ENCODE peak calls at places on chromosomes 7 and 10, in ten cellular contexts. M is tibial artery, O is SJSA1, J is right lobe of liver, Z is Karpas-422, E is HepG2, T is thyroid gland, Y is sigmoid colon, B is cardiac muscle cell, S is NT2/D1. N is an unnamed sample. For H3K4me1, the result is how much of the 10 kb centered on the place peaks cover.

GRCh38 chr10:14240253-14241189 is 90.2 kb downstream of the FRMD4A start:
- DNase-seq in M (no peak), O (no peak), J (no peak), Z (no peak), E (no peak), T (no peak), Y (no peak), B (peak), S (no peak), N (no peak)

GRCh38 chr7:46786995-46787394 is 794.9 kb downstream of the TNS3 start:
- DNase-seq in M (no peak), O (no peak), J (no peak), Z (no peak), E (no peak), T (no peak), Y (no peak), B (no peak), S (no peak), N (no peak)

GRCh38 chr10:115902596-115902995 is 370.4 kb downstream of the GFRA1 start:
- DNase-seq in M (no peak), O (no peak), J (no peak), Z (no peak), E (no peak), T (no peak), Y (no peak), B (no peak), S (no peak), N (no peak)

GRCh38 chr7:83414947-83415346 is 234.0 kb downstream of the SEMA3E start:
- DNase-seq in M (no peak), O (no peak), J (no peak), Z (no peak), E (no peak), T (no peak), Y (no peak), B (no peak), S (no peak), N (no peak)

GRCh38 chr10:13890617-13891541 is 304.1 kb downstream of the PRPF18 start:
- DNase-seq in M (peak), O (no peak), J (no peak), Z (no peak), E (no peak), T (no peak), Y (peak), B (peak), S (no peak), N (no peak)

GRCh38 chr7:15140431-15140830 is 237.9 kb upstream of the DGKB start:
- DNase-seq in M (no peak), O (no peak), J (no peak), Z (no peak), E (no peak), T (no peak), Y (no peak), B (no peak), S (no peak), N (no peak)

GRCh38 chr10:119859422-119860258 is 13.0 kb downstream of the MCMBP start:
- DNase-seq in M (no peak), O (peak), J (no peak), Z (peak), E (peak), T (no peak), Y (no peak), B (peak), S (no peak), N (no peak)

GRCh38 chr10:108323274-108323798 is 1158.8 kb upstream of the SORCS1 start:
- DNase-seq in M (no peak), O (no peak), J (no peak), Z (no peak), E (no peak), T (no peak), Y (no peak), B (no peak), S (no peak), N (no peak)

GRCh38 chr7:102220929-102221850 is 65.5 kb upstream of the SH2B2 start:
- DNase-seq in M (no peak), O (peak), J (no peak), Z (peak), E (no peak), T (no peak), Y (no peak), B (peak), S (no peak), N (no peak)

GRCh38 chr10:126227762-126228134 is 160.5 kb downstream of the ADAM12 start:
- DNase-seq in M (no peak), O (peak), J (no peak), Z (no peak), E (no peak), T (no peak), Y (no peak), B (no peak), S (no peak), N (no peak)

GRCh38 chr10:71459513-71459912 is 62.8 kb downstream of the CDH23 start:
- DNase-seq in M (no peak), O (no peak), J (no peak), Z (no peak), E (no peak), T (no peak), Y (no peak), B (no peak), S (no peak), N (no peak)

GRCh38 chr7:47458057-47458456 is 123.9 kb downstream of the TNS3 start:
- DNase-seq in M (peak), O (no peak), J (peak), Z (no peak), E (peak), T (peak), Y (no peak), B (peak), S (no peak), N (no peak)

GRCh38 chr7:131007439-131008330 is 273.7 kb upstream of the KLF14 start:
- DNase-seq in M (peak), O (peak), J (peak), Z (peak), E (peak), T (peak), Y (peak), B (peak), S (peak), N (peak)
- H3K4me1 ChIP-seq in M (under half), O (under half), J (half or more), Z (half or more), E (under half), T (half or more), Y (half or more), B (under half), S (under half), N (under half)

GRCh38 chr10:74076961-74077360 is 73.7 kb downstream of the AP3M1 start:
- DNase-seq in M (no peak), O (no peak), J (no peak), Z (no peak), E (no peak), T (no peak), Y (no peak), B (no peak), S (no peak), N (no peak)
- H3K4me1 ChIP-seq in M (half or more), O (half or more), J (under half), Z (half or more), E (under half), T (under half), Y (half or more), B (under half), S (under half), N (under half)

GRCh38 chr10:122386514-122386913 is 12.0 kb downstream of the PLEKHA1 start:
- DNase-seq in M (no peak), O (no peak), J (no peak), Z (no peak), E (no peak), T (no peak), Y (no peak), B (no peak), S (no peak), N (no peak)

GRCh38 chr10:122390271-122390670 is 15.8 kb downstream of the PLEKHA1 start:
- DNase-seq in M (no peak), O (no peak), J (no peak), Z (no peak), E (no peak), T (no peak), Y (no peak), B (no peak), S (no peak), N (no peak)

GRCh38 chr10:122387572-122387971 is 13.1 kb downstream of the PLEKHA1 start:
- DNase-seq in M (no peak), O (no peak), J (no peak), Z (no peak), E (no peak), T (no peak), Y (no peak), B (no peak), S (no peak), N (no peak)

GRCh38 chr10:122390679-122391078 is 16.2 kb downstream of the PLEKHA1 start:
- DNase-seq in M (no peak), O (no peak), J (no peak), Z (no peak), E (no peak), T (no peak), Y (no peak), B (no peak), S (no peak), N (no peak)

GRCh38 chr10:122388287-122388997 is 13.9 kb downstream of the PLEKHA1 start:
- DNase-seq in M (no peak), O (no peak), J (no peak), Z (no peak), E (no peak), T (no peak), Y (no peak), B (no peak), S (no peak), N (no peak)
- H3K4me1 ChIP-seq in M (under half), O (under half), J (half or more), Z (under half), E (half or more), T (under half), Y (under half), B (under half), S (under half), N (under half)

GRCh38 chr10:123994417-123995081 is 98.8 kb downstream of the CHST15 start:
- DNase-seq in M (peak), O (peak), J (peak), Z (peak), E (peak), T (peak), Y (peak), B (peak), S (peak), N (peak)
- H3K4me1 ChIP-seq in M (under half), O (under half), J (under half), Z (under half), E (under half), T (under half), Y (under half), B (under half), S (under half), N (under half)

DNA sequence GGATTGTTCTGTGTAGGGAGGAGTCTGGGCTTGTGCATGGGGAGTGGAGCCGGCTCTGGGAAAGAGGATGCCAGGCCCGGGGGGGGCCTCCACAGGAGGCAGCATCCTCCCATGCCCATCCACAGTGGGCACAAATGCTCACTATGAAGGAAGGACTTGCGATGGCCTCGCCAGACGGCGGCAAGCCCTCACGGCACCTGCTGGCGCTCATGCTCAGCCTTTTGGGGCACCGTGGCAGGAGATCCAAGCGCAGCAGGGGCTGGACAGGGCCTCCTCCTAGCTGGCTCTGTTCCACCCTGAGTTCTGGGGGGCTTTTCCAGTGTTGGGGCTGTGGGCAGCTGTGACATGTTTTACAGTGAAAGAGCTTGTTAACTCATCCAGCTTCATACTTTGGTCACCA is 15.2 kb downstream of the MDH2 start:
- DNase-seq in M (no peak), O (no peak), J (no peak), Z (no peak), E (no peak), T (no peak), Y (no peak), B (no peak), S (no peak), N (no peak)
- H3K4me1 ChIP-seq in M (under half), O (under half), J (under half), Z (under half), E (under half), T (under half), Y (under half), B (under half), S (under half), N (under half)

GRCh38 chr10:96585726-96586418 is 940 bp downstream of the TM9SF3 start:
- DNase-seq in M (no peak), O (no peak), J (no peak), Z (peak), E (no peak), T (no peak), Y (no peak), B (peak), S (no peak), N (no peak)
- H3K4me1 ChIP-seq in M (under half), O (under half), J (under half), Z (under half), E (half or more), T (under half), Y (half or more), B (under half), S (under half), N (under half)

DNA sequence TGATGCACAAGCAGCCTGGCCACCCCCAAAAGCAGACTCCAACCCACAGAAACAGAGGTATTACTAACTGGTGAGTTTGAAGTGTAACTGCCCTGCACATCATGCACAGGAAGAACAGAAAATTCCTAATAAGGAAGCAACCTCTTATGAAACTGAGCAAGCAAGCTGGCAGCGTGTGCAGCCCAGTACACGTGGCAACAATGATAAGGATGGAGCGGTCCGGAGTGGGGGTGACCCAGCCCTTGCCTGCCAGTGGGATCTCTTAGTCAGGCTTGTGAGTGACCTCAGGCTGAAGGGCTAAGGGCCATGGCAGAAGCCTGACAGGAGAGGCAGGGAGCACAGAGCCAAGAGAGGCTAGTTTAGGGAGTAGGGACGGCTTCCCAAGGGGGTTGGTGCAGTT is 22.1 kb upstream of the AOAH start:
- DNase-seq in M (no peak), O (no peak), J (peak), Z (no peak), E (no peak), T (no peak), Y (no peak), B (peak), S (no peak), N (peak)
- H3K4me1 ChIP-seq in M (under half), O (under half), J (under half), Z (under half), E (under half), T (under half), Y (under half), B (under half), S (under half), N (under half)

DNA sequence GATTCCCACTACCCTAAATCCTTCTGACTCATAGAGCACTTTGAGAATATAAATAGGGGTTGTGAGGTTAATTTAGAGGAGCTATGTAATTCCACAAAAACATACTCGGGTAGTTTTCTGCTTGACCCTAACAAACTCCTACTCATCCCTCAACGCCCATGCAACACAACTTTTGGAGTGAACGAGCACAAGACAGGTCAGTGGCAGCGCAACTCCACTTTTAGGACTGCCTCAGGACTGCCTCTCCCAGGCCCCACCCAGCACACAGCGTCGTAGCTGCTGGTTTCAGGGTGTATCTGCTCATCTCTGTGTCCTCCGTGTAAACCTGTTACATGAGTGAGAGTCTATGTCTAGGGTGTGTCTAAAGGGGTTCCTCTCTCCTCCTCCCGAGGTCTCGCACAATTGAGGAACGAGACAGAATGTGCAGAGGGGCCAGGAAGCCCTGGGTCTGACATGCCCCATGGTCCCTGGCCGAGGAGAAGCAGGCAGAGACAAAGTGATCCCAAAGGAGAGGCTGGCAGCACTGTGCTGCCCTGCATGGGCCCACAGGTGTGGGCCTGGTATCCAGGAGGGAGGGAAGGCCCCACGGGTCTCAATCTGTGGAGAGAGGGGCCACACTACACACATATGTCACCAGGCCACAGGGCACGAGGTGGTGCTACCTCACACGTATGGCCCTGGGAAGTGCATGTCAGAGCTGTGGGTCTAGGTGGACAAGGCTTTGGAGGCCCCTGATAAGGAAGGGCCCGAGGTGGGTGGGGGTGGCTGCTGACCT is 45.5 kb downstream of the CAMK2B start:
- DNase-seq in M (peak), O (no peak), J (peak), Z (no peak), E (no peak), T (no peak), Y (peak), B (no peak), S (no peak), N (peak)
- H3K4me1 ChIP-seq in M (under half), O (under half), J (under half), Z (under half), E (under half), T (under half), Y (under half), B (under half), S (under half), N (under half)

GRCh38 chr7:151064454-151064853 is 5.1 kb downstream of the SLC4A2 start:
- DNase-seq in M (no peak), O (no peak), J (no peak), Z (no peak), E (no peak), T (no peak), Y (no peak), B (no peak), S (no peak), N (no peak)

GRCh38 chr7:151062111-151062398 is 2.7 kb downstream of the SLC4A2 start:
- DNase-seq in M (no peak), O (no peak), J (no peak), Z (no peak), E (no peak), T (no peak), Y (no peak), B (no peak), S (no peak), N (no peak)

GRCh38 chr7:151063212-151063561 is 3.8 kb downstream of the SLC4A2 start:
- DNase-seq in M (peak), O (no peak), J (peak), Z (no peak), E (peak), T (no peak), Y (peak), B (peak), S (no peak), N (peak)

GRCh38 chr7:151061241-151062110 is 2.1 kb downstream of the SLC4A2 start:
- DNase-seq in M (no peak), O (no peak), J (no peak), Z (no peak), E (no peak), T (peak), Y (no peak), B (peak), S (no peak), N (no peak)

GRCh38 chr7:151062399-151063211 is 3.2 kb downstream of the SLC4A2 start:
- DNase-seq in M (no peak), O (no peak), J (peak), Z (no peak), E (peak), T (no peak), Y (peak), B (peak), S (peak), N (peak)
- H3K4me1 ChIP-seq in M (under half), O (under half), J (under half), Z (under half), E (under half), T (under half), Y (under half), B (under half), S (under half), N (under half)

N was measured in pancreas.